ENCODE peak calls at places on chromosomes 16 and 17, in seven cellular contexts. V, F, A, J, P, D and C are unnamed samples.

GRCh38 chr16:57802635-57803412 is 533 bp upstream of the KIFC3 start:
- DNase-seq in V (peak), F (no peak), A (peak), J (peak), P (peak), D (no peak), C (no peak)

GRCh38 chr16:66003196-66003595 is 363.3 kb upstream of the CDH5 start:
- DNase-seq in V (no peak), F (no peak), A (no peak), J (peak), P (no peak), D (peak), C (no peak)

GRCh38 chr16:83706394-83706793 is 101.4 kb upstream of the HSBP1 start:
- DNase-seq in V (peak), F (no peak), A (no peak), J (no peak), P (no peak), D (peak), C (no peak)

GRCh38 chr16:7615565-7615964 is 282.9 kb downstream of the RBFOX1 start:
- DNase-seq in V (no peak), F (no peak), A (no peak), J (no peak), P (no peak), D (no peak), C (no peak)

GRCh38 chr17:1201132-1201702 is 21.4 kb upstream of the ABR start:
- DNase-seq in V (no peak), F (no peak), A (no peak), J (no peak), P (no peak), D (no peak), C (no peak)

GRCh38 chr17:67680445-67681224 is 37.1 kb upstream of the NOL11 start:
- DNase-seq in V (no peak), F (no peak), A (no peak), J (no peak), P (no peak), D (no peak), C (no peak)

GRCh38 chr16:5852151-5852550 is 754.6 kb upstream of the EEF2KMT start:
- DNase-seq in V (peak), F (no peak), A (no peak), J (no peak), P (no peak), D (no peak), C (no peak)

GRCh38 chr16:20611350-20611902 is 35.3 kb upstream of the ACSM2B start:
- DNase-seq in V (no peak), F (no peak), A (no peak), J (no peak), P (no peak), D (no peak), C (no peak)

GRCh38 chr16:27230562-27230991 is 27.3 kb downstream of the KDM8 start:
- DNase-seq in V (no peak), F (no peak), A (no peak), J (no peak), P (peak), D (no peak), C (no peak)

GRCh38 chr17:30336369-30337171 is 2.7 kb upstream of the TMIGD1 start:
- DNase-seq in V (peak), F (peak), A (no peak), J (peak), P (no peak), D (peak), C (no peak)

GRCh38 chr16:75603241-75603640 is 19.8 kb downstream of the ADAT1 start:
- DNase-seq in V (no peak), F (no peak), A (no peak), J (no peak), P (no peak), D (no peak), C (no peak)

GRCh38 chr16:47519037-47519436 is 57.9 kb downstream of the PHKB start:
- DNase-seq in V (no peak), F (no peak), A (no peak), J (no peak), P (no peak), D (no peak), C (no peak)

GRCh38 chr17:38598536-38598935 is 7.2 kb downstream of the SRCIN1 start:
- DNase-seq in V (peak), F (peak), A (no peak), J (peak), P (no peak), D (peak), C (peak)

GRCh38 chr17:17445925-17446665 is 30.7 kb upstream of the MED9 start:
- DNase-seq in V (peak), F (peak), A (peak), J (peak), P (no peak), D (peak), C (no peak)

GRCh38 chr17:76036497-76037380 is 9.6 kb upstream of the EVPL start:
- DNase-seq in V (no peak), F (no peak), A (no peak), J (no peak), P (no peak), D (no peak), C (no peak)

GRCh38 chr17:30363715-30364202 is 15.0 kb upstream of the CPD start:
- DNase-seq in V (peak), F (no peak), A (no peak), J (no peak), P (no peak), D (peak), C (peak)

GRCh38 chr16:67430504-67431076 is 331 bp upstream of the HSD11B2 start:
- DNase-seq in V (peak), F (no peak), A (no peak), J (peak), P (peak), D (no peak), C (no peak)

GRCh38 chr16:3152273-3153076 is 17.6 kb downstream of the ZNF213 start:
- DNase-seq in V (peak), F (peak), A (peak), J (peak), P (peak), D (peak), C (peak)

GRCh38 chr16:6837722-6838121 is 494.9 kb upstream of the RBFOX1 start:
- DNase-seq in V (no peak), F (no peak), A (no peak), J (no peak), P (no peak), D (no peak), C (no peak)

GRCh38 chr17:50451943-50452626 is 16.6 kb downstream of the CHAD start:
- DNase-seq in V (no peak), F (no peak), A (no peak), J (no peak), P (no peak), D (no peak), C (no peak)

GRCh38 chr16:19698480-19699465 is 19.3 kb downstream of the KNOP1 start:
- DNase-seq in V (no peak), F (no peak), A (peak), J (no peak), P (no peak), D (peak), C (no peak)

GRCh38 chr17:41962768-41963434 is 3.7 kb upstream of the CNP start:
- DNase-seq in V (peak), F (peak), A (peak), J (peak), P (peak), D (peak), C (no peak)

GRCh38 chr16:25048146-25048618 is 33.0 kb upstream of the ARHGAP17 start:
- DNase-seq in V (no peak), F (no peak), A (no peak), J (no peak), P (no peak), D (no peak), C (no peak)
- H3K4me3 ChIP-seq in V (peak), F (peak), A (peak), J (no peak), P (peak), D (peak), C (peak)

GRCh38 chr17:32941419-32942032 is 13.6 kb downstream of the TMEM98 start:
- DNase-seq in V (no peak), F (no peak), A (no peak), J (no peak), P (no peak), D (no peak), C (no peak)
- TF ChIP-seq CTCF in V (peak), F (peak), A (peak), J (peak), P (peak), D (peak), C (peak)

DNA sequence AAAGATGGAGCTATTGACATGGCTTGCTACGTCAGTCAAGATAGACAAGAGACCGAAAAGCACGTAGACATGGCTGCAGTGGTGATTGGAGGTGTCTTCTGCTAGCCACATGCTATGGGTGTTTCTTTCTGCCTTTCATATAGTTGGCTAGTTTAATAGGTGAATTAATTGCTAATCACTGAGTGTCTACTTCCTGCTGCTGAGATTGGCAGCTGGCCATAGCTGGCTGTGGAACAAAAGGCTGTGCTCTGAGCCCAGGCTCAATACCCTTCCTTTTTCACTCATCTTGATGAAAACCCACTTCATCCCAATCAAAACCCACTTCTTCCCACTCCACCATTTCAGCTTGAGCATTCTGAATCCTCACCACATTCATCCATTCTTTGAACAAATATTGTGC is 221.4 kb upstream of the MAF start:
- DNase-seq in V (no peak), F (no peak), A (no peak), J (no peak), P (no peak), D (no peak), C (no peak)
- H3K4me3 ChIP-seq in V (no peak), F (no peak), A (no peak), J (no peak), P (no peak), D (no peak), C (no peak)

GRCh38 chr17:61579961-61580360 is 11.1 kb downstream of the NACA2 start:
- DNase-seq in V (no peak), F (no peak), A (no peak), J (peak), P (no peak), D (peak), C (peak)
- TF ChIP-seq CTCF in V (no peak), F (no peak), A (no peak), J (peak), P (no peak), D (peak), C (peak)

GRCh38 chr16:794853-795466 is 5.6 kb downstream of the GNG13 start:
- DNase-seq in V (no peak), F (no peak), A (no peak), J (no peak), P (no peak), D (no peak), C (no peak)
- H3K4me3 ChIP-seq in V (no peak), F (no peak), A (no peak), J (no peak), P (no peak), D (no peak), C (peak)

DNA sequence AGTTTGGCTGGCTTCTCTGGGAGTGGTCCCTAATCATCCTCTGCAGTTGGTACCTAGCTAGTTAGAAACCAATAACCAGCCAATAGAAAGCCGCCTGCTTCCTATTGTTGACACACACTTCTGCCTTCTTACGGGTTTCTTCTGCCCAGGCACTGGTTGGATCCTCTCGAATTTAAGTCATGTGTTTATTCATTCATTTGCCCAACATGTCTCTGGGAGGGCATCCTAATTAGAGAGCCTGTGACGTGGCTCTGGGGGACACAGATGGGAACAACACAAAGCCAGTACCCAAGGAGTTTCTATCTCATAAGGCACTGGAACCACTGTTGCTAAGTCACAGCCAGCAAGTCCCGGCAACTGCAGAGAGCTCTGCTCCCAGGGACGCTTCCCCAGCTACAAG is 300.7 kb upstream of the TNRC6C start:
- DNase-seq in V (no peak), F (no peak), A (no peak), J (no peak), P (peak), D (no peak), C (no peak)
- TF ChIP-seq CTCF in V (no peak), F (no peak), A (no peak), J (no peak), P (no peak), D (no peak), C (no peak)

GRCh38 chr16:11111166-11111565 is 144.8 kb downstream of the SOCS1 start:
- DNase-seq in V (no peak), F (no peak), A (no peak), J (no peak), P (no peak), D (no peak), C (no peak)

GRCh38 chr16:11111891-11112634 is 143.9 kb downstream of the SOCS1 start:
- DNase-seq in V (no peak), F (no peak), A (no peak), J (no peak), P (no peak), D (no peak), C (no peak)

GRCh38 chr16:11108466-11108805 is 147.6 kb downstream of the SOCS1 start:
- DNase-seq in V (no peak), F (no peak), A (no peak), J (no peak), P (peak), D (no peak), C (no peak)

GRCh38 chr16:11107781-11108465 is 148.1 kb downstream of the SOCS1 start:
- DNase-seq in V (no peak), F (no peak), A (no peak), J (no peak), P (peak), D (peak), C (no peak)

GRCh38 chr16:11109551-11109950 is 146.5 kb downstream of the SOCS1 start:
- DNase-seq in V (no peak), F (no peak), A (no peak), J (peak), P (peak), D (no peak), C (no peak)
- H3K4me3 ChIP-seq in V (no peak), F (no peak), A (no peak), J (no peak), P (no peak), D (no peak), C (no peak)